ENCODE peak calls at places on chromosome 21, in nine cellular contexts. One of them, this sample, is unnamed.

GRCh38 chr21:27190601-27191000 is 223.7 kb upstream of the ADAMTS5 start:
- DNase-seq in AG04450: no peak
- DNase-seq in body of pancreas: no peak
- DNase-seq in astrocyte of the cerebellum: peak; percentile 86
- DNase-seq in IMR-90: peak; percentile 50
- DNase-seq in effector memory CD4-positive, alpha-beta T cell: no peak
- DNase-seq in adrenal gland: no peak
- DNase-seq in uterus: no peak
- DNase-seq in epithelial cell of esophagus: no peak
- DNase-seq in this sample: peak; percentile 40

GRCh38 chr21:39489380-39489924 is 37.7 kb downstream of the SH3BGR start:
- DNase-seq in AG04450: no peak
- DNase-seq in body of pancreas: no peak
- DNase-seq in astrocyte of the cerebellum: no peak
- DNase-seq in IMR-90: no peak
- DNase-seq in effector memory CD4-positive, alpha-beta T cell: no peak
- DNase-seq in adrenal gland: no peak
- DNase-seq in uterus: no peak
- DNase-seq in epithelial cell of esophagus: no peak
- DNase-seq in this sample: no peak

GRCh38 chr21:45050361-45050785 is 24.0 kb upstream of the ADARB1 start:
- DNase-seq in AG04450: no peak
- DNase-seq in body of pancreas: no peak
- DNase-seq in astrocyte of the cerebellum: no peak
- DNase-seq in IMR-90: no peak
- DNase-seq in effector memory CD4-positive, alpha-beta T cell: no peak
- DNase-seq in adrenal gland: no peak
- DNase-seq in uterus: no peak
- DNase-seq in epithelial cell of esophagus: no peak
- DNase-seq in this sample: no peak

GRCh38 chr21:26686278-26686677 is 113.2 kb upstream of the CYYR1 start:
- DNase-seq in AG04450: no peak
- DNase-seq in body of pancreas: no peak
- DNase-seq in astrocyte of the cerebellum: peak; percentile 1
- DNase-seq in IMR-90: peak; percentile 44
- DNase-seq in effector memory CD4-positive, alpha-beta T cell: no peak
- DNase-seq in adrenal gland: no peak
- DNase-seq in uterus: no peak
- DNase-seq in epithelial cell of esophagus: peak; percentile 63
- DNase-seq in this sample: no peak

GRCh38 chr21:38567577-38568360 is 69.5 kb upstream of the ERG start:
- DNase-seq in AG04450: peak; percentile 4
- DNase-seq in body of pancreas: no peak
- DNase-seq in astrocyte of the cerebellum: peak; percentile 16
- DNase-seq in IMR-90: peak; percentile 6
- DNase-seq in effector memory CD4-positive, alpha-beta T cell: no peak
- DNase-seq in adrenal gland: no peak
- DNase-seq in uterus: no peak
- DNase-seq in epithelial cell of esophagus: peak; percentile 37
- DNase-seq in this sample: peak; percentile 23

GRCh38 chr21:28675265-28676041 is 317.2 kb downstream of the LTN1 start:
- DNase-seq in AG04450: no peak
- DNase-seq in body of pancreas: no peak
- DNase-seq in astrocyte of the cerebellum: no peak
- DNase-seq in IMR-90: no peak
- DNase-seq in effector memory CD4-positive, alpha-beta T cell: no peak
- DNase-seq in adrenal gland: no peak
- DNase-seq in uterus: no peak
- DNase-seq in epithelial cell of esophagus: peak; percentile 64
- DNase-seq in this sample: peak; percentile 79

GRCh38 chr21:33441489-33442477 is 38.0 kb downstream of the TMEM50B start:
- DNase-seq in AG04450: peak; percentile 51
- DNase-seq in body of pancreas: no peak
- DNase-seq in astrocyte of the cerebellum: peak; percentile 28
- DNase-seq in IMR-90: peak; percentile 94
- DNase-seq in effector memory CD4-positive, alpha-beta T cell: no peak
- DNase-seq in adrenal gland: peak; percentile 76
- DNase-seq in uterus: no peak
- DNase-seq in epithelial cell of esophagus: peak; percentile 97
- DNase-seq in this sample: peak; percentile 52

GRCh38 chr21:38861006-38861405 is 55.3 kb downstream of the ETS2 start:
- DNase-seq in AG04450: no peak
- DNase-seq in body of pancreas: no peak
- DNase-seq in astrocyte of the cerebellum: no peak
- DNase-seq in IMR-90: no peak
- DNase-seq in effector memory CD4-positive, alpha-beta T cell: no peak
- DNase-seq in adrenal gland: peak; percentile 65
- DNase-seq in uterus: no peak
- DNase-seq in epithelial cell of esophagus: no peak
- DNase-seq in this sample: no peak

GRCh38 chr21:36479415-36480402 is at the start of gene CLDN14:
- DNase-seq in AG04450: no peak
- DNase-seq in body of pancreas: no peak
- DNase-seq in astrocyte of the cerebellum: no peak
- DNase-seq in IMR-90: peak; percentile 58
- DNase-seq in effector memory CD4-positive, alpha-beta T cell: no peak
- DNase-seq in adrenal gland: no peak
- DNase-seq in uterus: no peak
- DNase-seq in epithelial cell of esophagus: peak; percentile 19
- DNase-seq in this sample: peak; percentile 13

GRCh38 chr21:14273736-14274538 is 58.0 kb downstream of the RBM11 start:
- DNase-seq in AG04450: no peak
- DNase-seq in body of pancreas: peak; percentile 68
- DNase-seq in astrocyte of the cerebellum: no peak
- DNase-seq in IMR-90: no peak
- DNase-seq in effector memory CD4-positive, alpha-beta T cell: no peak
- DNase-seq in adrenal gland: peak; percentile 65
- DNase-seq in uterus: no peak
- DNase-seq in epithelial cell of esophagus: peak; percentile 30
- DNase-seq in this sample: no peak
- H3K4me3 ChIP-seq in AG04450: no peak overlapping the region
- H3K4me3 ChIP-seq in body of pancreas: no peak overlapping the region
- H3K4me3 ChIP-seq in astrocyte of the cerebellum: no peak overlapping the region
- H3K4me3 ChIP-seq in IMR-90: no peak overlapping the region
- H3K4me3 ChIP-seq in effector memory CD4-positive, alpha-beta T cell: no peak overlapping the region
- H3K4me3 ChIP-seq in adrenal gland: no peak overlapping the region
- H3K4me3 ChIP-seq in uterus: no peak overlapping the region
- H3K4me3 ChIP-seq in epithelial cell of esophagus: no peak overlapping the region
- H3K4me3 ChIP-seq in this sample: no peak overlapping the region

DNA sequence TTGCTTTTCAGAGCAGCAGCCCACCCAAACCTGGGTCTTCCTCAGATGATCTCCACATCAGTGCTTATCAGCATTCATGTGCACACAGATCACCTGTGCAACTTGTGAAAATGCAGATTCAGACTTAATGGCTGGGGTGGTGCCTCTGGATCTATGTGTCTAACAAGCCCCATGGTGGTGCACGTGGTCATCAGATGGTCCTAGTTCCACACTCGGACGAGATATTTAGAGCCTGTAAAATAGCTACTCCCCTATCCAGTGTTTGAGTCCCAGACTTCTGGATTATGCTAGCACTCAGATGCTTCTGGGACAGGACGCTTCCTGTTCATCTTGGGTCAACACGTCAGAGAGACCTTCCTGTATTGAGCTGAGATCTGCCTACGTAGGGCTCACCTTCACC is 114.2 kb downstream of the LIPI start:
- DNase-seq in AG04450: no peak
- DNase-seq in body of pancreas: no peak
- DNase-seq in astrocyte of the cerebellum: no peak
- DNase-seq in IMR-90: no peak
- DNase-seq in effector memory CD4-positive, alpha-beta T cell: no peak
- DNase-seq in adrenal gland: no peak
- DNase-seq in uterus: no peak
- DNase-seq in epithelial cell of esophagus: no peak
- DNase-seq in this sample: no peak
- H3K4me3 ChIP-seq in AG04450: no peak overlapping the region
- H3K4me3 ChIP-seq in body of pancreas: no peak overlapping the region
- H3K4me3 ChIP-seq in astrocyte of the cerebellum: no peak overlapping the region
- H3K4me3 ChIP-seq in IMR-90: no peak overlapping the region
- H3K4me3 ChIP-seq in effector memory CD4-positive, alpha-beta T cell: no peak overlapping the region
- H3K4me3 ChIP-seq in adrenal gland: no peak overlapping the region
- H3K4me3 ChIP-seq in uterus: no peak overlapping the region
- H3K4me3 ChIP-seq in epithelial cell of esophagus: no peak overlapping the region
- H3K4me3 ChIP-seq in this sample: no peak overlapping the region

GRCh38 chr21:41764558-41765392 is 2.1 kb downstream of the RIPK4 start:
- DNase-seq in AG04450: no peak
- DNase-seq in body of pancreas: peak; percentile 57
- DNase-seq in astrocyte of the cerebellum: no peak
- DNase-seq in IMR-90: no peak
- DNase-seq in effector memory CD4-positive, alpha-beta T cell: no peak
- DNase-seq in adrenal gland: no peak
- DNase-seq in uterus: no peak
- DNase-seq in epithelial cell of esophagus: peak; percentile 53
- DNase-seq in this sample: no peak

GRCh38 chr21:41763996-41764395 is 2.9 kb downstream of the RIPK4 start:
- DNase-seq in AG04450: no peak
- DNase-seq in body of pancreas: no peak
- DNase-seq in astrocyte of the cerebellum: no peak
- DNase-seq in IMR-90: no peak
- DNase-seq in effector memory CD4-positive, alpha-beta T cell: no peak
- DNase-seq in adrenal gland: no peak
- DNase-seq in uterus: no peak
- DNase-seq in epithelial cell of esophagus: no peak
- DNase-seq in this sample: no peak

GRCh38 chr21:41762236-41762635 is 4.6 kb downstream of the RIPK4 start:
- DNase-seq in AG04450: no peak
- DNase-seq in body of pancreas: no peak
- DNase-seq in astrocyte of the cerebellum: no peak
- DNase-seq in IMR-90: no peak
- DNase-seq in effector memory CD4-positive, alpha-beta T cell: no peak
- DNase-seq in adrenal gland: no peak
- DNase-seq in uterus: no peak
- DNase-seq in epithelial cell of esophagus: no peak
- DNase-seq in this sample: no peak

GRCh38 chr21:41762753-41763152 is 4.1 kb downstream of the RIPK4 start:
- DNase-seq in AG04450: no peak
- DNase-seq in body of pancreas: no peak
- DNase-seq in astrocyte of the cerebellum: no peak
- DNase-seq in IMR-90: no peak
- DNase-seq in effector memory CD4-positive, alpha-beta T cell: no peak
- DNase-seq in adrenal gland: no peak
- DNase-seq in uterus: no peak
- DNase-seq in epithelial cell of esophagus: no peak
- DNase-seq in this sample: no peak

GRCh38 chr21:41763398-41763931 is 3.4 kb downstream of the RIPK4 start:
- DNase-seq in AG04450: no peak
- DNase-seq in body of pancreas: no peak
- DNase-seq in astrocyte of the cerebellum: no peak
- DNase-seq in IMR-90: no peak
- DNase-seq in effector memory CD4-positive, alpha-beta T cell: no peak
- DNase-seq in adrenal gland: no peak
- DNase-seq in uterus: no peak
- DNase-seq in epithelial cell of esophagus: peak; percentile 93
- DNase-seq in this sample: no peak
- H3K4me3 ChIP-seq in AG04450: no peak overlapping the region
- H3K4me3 ChIP-seq in body of pancreas: no peak overlapping the region
- H3K4me3 ChIP-seq in astrocyte of the cerebellum: no peak overlapping the region
- H3K4me3 ChIP-seq in IMR-90: no peak overlapping the region
- H3K4me3 ChIP-seq in effector memory CD4-positive, alpha-beta T cell: no peak overlapping the region
- H3K4me3 ChIP-seq in adrenal gland: no peak overlapping the region
- H3K4me3 ChIP-seq in uterus: no peak overlapping the region
- H3K4me3 ChIP-seq in epithelial cell of esophagus: peak overlapping the region; percentile 89
- H3K4me3 ChIP-seq in this sample: no peak overlapping the region

GRCh38 chr21:35201799-35202198 is 152.7 kb upstream of the RUNX1 start:
- DNase-seq in AG04450: no peak
- DNase-seq in body of pancreas: no peak
- DNase-seq in astrocyte of the cerebellum: no peak
- DNase-seq in IMR-90: no peak
- DNase-seq in effector memory CD4-positive, alpha-beta T cell: no peak
- DNase-seq in adrenal gland: no peak
- DNase-seq in uterus: no peak
- DNase-seq in epithelial cell of esophagus: no peak
- DNase-seq in this sample: no peak

GRCh38 chr21:35203093-35204021 is 154.3 kb upstream of the RUNX1 start:
- DNase-seq in AG04450: no peak
- DNase-seq in body of pancreas: no peak
- DNase-seq in astrocyte of the cerebellum: no peak
- DNase-seq in IMR-90: peak; percentile 93
- DNase-seq in effector memory CD4-positive, alpha-beta T cell: no peak
- DNase-seq in adrenal gland: no peak
- DNase-seq in uterus: no peak
- DNase-seq in epithelial cell of esophagus: no peak
- DNase-seq in this sample: peak; percentile 65

GRCh38 chr21:35204125-35204524 is 155.0 kb upstream of the RUNX1 start:
- DNase-seq in AG04450: no peak
- DNase-seq in body of pancreas: no peak
- DNase-seq in astrocyte of the cerebellum: no peak
- DNase-seq in IMR-90: peak; percentile 46
- DNase-seq in effector memory CD4-positive, alpha-beta T cell: no peak
- DNase-seq in adrenal gland: no peak
- DNase-seq in uterus: no peak
- DNase-seq in epithelial cell of esophagus: no peak
- DNase-seq in this sample: no peak

GRCh38 chr21:35201288-35201687 is 152.2 kb upstream of the RUNX1 start:
- DNase-seq in AG04450: no peak
- DNase-seq in body of pancreas: no peak
- DNase-seq in astrocyte of the cerebellum: no peak
- DNase-seq in IMR-90: no peak
- DNase-seq in effector memory CD4-positive, alpha-beta T cell: no peak
- DNase-seq in adrenal gland: no peak
- DNase-seq in uterus: no peak
- DNase-seq in epithelial cell of esophagus: no peak
- DNase-seq in this sample: no peak

DNA sequence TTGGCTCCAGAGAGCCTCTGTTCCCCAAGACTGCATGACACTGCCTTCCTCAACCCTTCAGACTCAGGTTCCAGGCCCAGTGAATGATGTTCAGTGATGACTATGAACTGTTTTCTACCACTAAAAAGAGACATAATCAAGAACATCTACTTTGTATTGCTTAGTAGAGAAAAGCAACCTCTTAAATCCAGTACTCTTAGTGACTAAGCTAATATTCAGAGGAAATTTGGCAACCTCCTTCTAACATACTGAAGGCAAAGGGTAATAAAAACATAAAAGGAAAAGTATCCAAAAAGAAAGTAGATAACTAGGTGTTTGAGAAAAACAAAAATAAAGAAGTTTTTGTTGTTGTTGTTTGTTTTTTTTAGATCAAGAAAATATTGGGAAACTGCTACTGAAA is 153.3 kb upstream of the RUNX1 start:
- DNase-seq in AG04450: no peak
- DNase-seq in body of pancreas: no peak
- DNase-seq in astrocyte of the cerebellum: no peak
- DNase-seq in IMR-90: peak; percentile 71
- DNase-seq in effector memory CD4-positive, alpha-beta T cell: no peak
- DNase-seq in adrenal gland: no peak
- DNase-seq in uterus: no peak
- DNase-seq in epithelial cell of esophagus: no peak
- DNase-seq in this sample: peak; percentile 70
- H3K4me3 ChIP-seq in AG04450: no peak overlapping the region
- H3K4me3 ChIP-seq in body of pancreas: no peak overlapping the region
- H3K4me3 ChIP-seq in astrocyte of the cerebellum: no peak overlapping the region
- H3K4me3 ChIP-seq in IMR-90: no peak overlapping the region
- H3K4me3 ChIP-seq in effector memory CD4-positive, alpha-beta T cell: no peak overlapping the region
- H3K4me3 ChIP-seq in adrenal gland: no peak overlapping the region
- H3K4me3 ChIP-seq in uterus: no peak overlapping the region
- H3K4me3 ChIP-seq in epithelial cell of esophagus: no peak overlapping the region
- H3K4me3 ChIP-seq in this sample: no peak overlapping the region

DNA sequence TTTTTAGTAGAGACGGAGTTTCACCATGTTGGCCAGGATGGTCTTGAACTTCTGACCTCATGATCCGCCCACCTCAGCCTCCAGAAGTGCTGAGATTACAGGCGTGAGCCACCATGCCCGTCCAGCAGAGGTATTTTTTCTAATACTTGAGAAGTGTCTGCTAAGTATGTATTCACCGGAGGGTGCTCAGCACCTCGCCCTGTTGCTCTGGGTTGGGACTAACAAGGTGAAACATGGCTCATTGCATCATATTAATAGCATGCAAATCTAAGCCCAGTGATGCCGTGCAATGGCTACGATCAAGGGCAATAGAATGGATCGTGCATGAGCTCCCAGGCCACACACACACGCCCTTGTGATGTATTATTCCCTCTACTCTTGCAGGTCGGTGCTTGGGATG is 68.7 kb downstream of the PDE9A start:
- DNase-seq in AG04450: no peak
- DNase-seq in body of pancreas: no peak
- DNase-seq in astrocyte of the cerebellum: no peak
- DNase-seq in IMR-90: no peak
- DNase-seq in effector memory CD4-positive, alpha-beta T cell: no peak
- DNase-seq in adrenal gland: peak; percentile 45
- DNase-seq in uterus: no peak
- DNase-seq in epithelial cell of esophagus: no peak
- DNase-seq in this sample: no peak
- H3K4me3 ChIP-seq in AG04450: no peak overlapping the region
- H3K4me3 ChIP-seq in body of pancreas: no peak overlapping the region
- H3K4me3 ChIP-seq in astrocyte of the cerebellum: no peak overlapping the region
- H3K4me3 ChIP-seq in IMR-90: no peak overlapping the region
- H3K4me3 ChIP-seq in effector memory CD4-positive, alpha-beta T cell: no peak overlapping the region
- H3K4me3 ChIP-seq in adrenal gland: no peak overlapping the region
- H3K4me3 ChIP-seq in uterus: no peak overlapping the region
- H3K4me3 ChIP-seq in epithelial cell of esophagus: no peak overlapping the region
- H3K4me3 ChIP-seq in this sample: no peak overlapping the region